ENCODE peak calls at places on chromosomes 5 and 9, in six cellular contexts. J is spleen, V is GM12878, W is PC-3, U is prostate gland, H is tibial artery. B is an unnamed sample. For H3K4me1 and H3K36me3, the result is how much of the 10 kb centered on the place peaks cover.

GRCh38 chr9:135764731-135765130 is 62.7 kb downstream of the KCNT1 start:
- DNase-seq in J (no peak), V (no peak), W (no peak), U (no peak), H (no peak), B (no peak)

GRCh38 chr9:37943329-37944265 is 39.7 kb upstream of the SLC25A51 start:
- DNase-seq in J (no peak), V (no peak), W (peak), U (peak), H (no peak), B (peak)

GRCh38 chr5:107764282-107764681 is 93.5 kb upstream of the EFNA5 start:
- DNase-seq in J (no peak), V (no peak), W (no peak), U (no peak), H (no peak), B (no peak)

GRCh38 chr9:95516736-95517558 is at the start of gene PTCH1:
- DNase-seq in J (no peak), V (no peak), W (peak), U (peak), H (no peak), B (peak)

GRCh38 chr9:93203713-93204469 is 20.0 kb downstream of the WNK2 start:
- DNase-seq in J (peak), V (no peak), W (no peak), U (no peak), H (no peak), B (no peak)

GRCh38 chr9:26271495-26272122 is 593.4 kb upstream of the TUSC1 start:
- DNase-seq in J (no peak), V (no peak), W (no peak), U (no peak), H (no peak), B (no peak)

GRCh38 chr9:95726756-95727155 is 148.7 kb upstream of the ERCC6L2 start:
- DNase-seq in J (no peak), V (no peak), W (peak), U (no peak), H (no peak), B (no peak)

GRCh38 chr9:69120380-69121154 is 53.5 kb upstream of the TJP2 start:
- DNase-seq in J (no peak), V (no peak), W (peak), U (peak), H (no peak), B (peak)

GRCh38 chr9:87381050-87381711 is 116.5 kb upstream of the DAPK1 start:
- DNase-seq in J (no peak), V (no peak), W (no peak), U (no peak), H (no peak), B (no peak)

GRCh38 chr5:124661317-124662141 is 84.9 kb downstream of the ZNF608 start:
- DNase-seq in J (no peak), V (no peak), W (peak), U (no peak), H (no peak), B (peak)

GRCh38 chr5:124663101-124663506 is 83.3 kb downstream of the ZNF608 start:
- DNase-seq in J (no peak), V (no peak), W (no peak), U (no peak), H (no peak), B (peak)

GRCh38 chr5:124660229-124661093 is 86.0 kb downstream of the ZNF608 start:
- DNase-seq in J (no peak), V (no peak), W (peak), U (no peak), H (no peak), B (no peak)

GRCh38 chr5:124664287-124664686 is 82.2 kb downstream of the ZNF608 start:
- DNase-seq in J (no peak), V (no peak), W (no peak), U (no peak), H (no peak), B (no peak)

GRCh38 chr5:124662261-124662781 is 84.1 kb downstream of the ZNF608 start:
- DNase-seq in J (no peak), V (no peak), W (no peak), U (no peak), H (no peak), B (peak)
- H3K4me1 ChIP-seq in J (under half), V (under half), W (under half), U (under half), H (under half), B (half or more)

GRCh38 chr9:122444366-122444765 is 33.4 kb downstream of the OR1J1 start:
- DNase-seq in J (no peak), V (no peak), W (no peak), U (no peak), H (no peak), B (no peak)
- H3K4me3 ChIP-seq in J (no peak), V (no peak), W (no peak), U (no peak), H (no peak), B (no peak)

GRCh38 chr9:127536499-127536898 is 75.6 kb upstream of the STXBP1 start:
- DNase-seq in J (no peak), V (no peak), W (no peak), U (no peak), H (no peak), B (no peak)
- H3K36me3 ChIP-seq in J (under half), V (under half), W (under half), U (under half), H (under half), B (under half)

GRCh38 chr5:14254686-14255085 is 111.5 kb downstream of the TRIO start:
- DNase-seq in J (no peak), V (no peak), W (no peak), U (no peak), H (no peak), B (no peak)

GRCh38 chr5:14250094-14250777 is 107.1 kb downstream of the TRIO start:
- DNase-seq in J (no peak), V (no peak), W (no peak), U (peak), H (peak), B (peak)

GRCh38 chr5:14250778-14251711 is 107.9 kb downstream of the TRIO start:
- DNase-seq in J (no peak), V (no peak), W (no peak), U (no peak), H (no peak), B (no peak)

GRCh38 chr5:14251733-14252132 is 108.6 kb downstream of the TRIO start:
- DNase-seq in J (no peak), V (no peak), W (no peak), U (no peak), H (no peak), B (no peak)

DNA sequence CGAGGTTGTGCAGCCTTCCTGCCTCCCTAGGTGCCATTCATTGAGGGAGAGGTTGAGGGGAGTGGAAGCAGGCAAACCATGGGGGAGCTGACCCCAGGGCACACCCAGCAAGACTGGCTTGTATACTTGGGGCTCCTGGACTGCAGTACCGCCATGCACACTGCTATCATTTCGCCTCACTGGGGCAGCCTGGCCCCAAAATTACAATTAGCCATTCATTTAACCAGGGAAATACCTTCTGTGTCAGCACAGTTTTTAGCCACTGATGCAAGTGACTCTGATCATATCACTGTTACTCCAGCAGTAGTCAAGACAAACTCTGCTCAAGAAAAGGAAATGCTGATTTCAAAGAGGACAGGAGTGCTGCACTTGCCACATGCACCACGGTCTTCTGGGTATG is 109.7 kb downstream of the TRIO start:
- DNase-seq in J (no peak), V (no peak), W (no peak), U (no peak), H (no peak), B (no peak)
- H3K4me1 ChIP-seq in J (under half), V (half or more), W (under half), U (under half), H (under half), B (under half)